ENCODE peak calls at places on chromosome 13, in nine cellular contexts. T is ovary, B is body of pancreas, R is breast epithelium, M is uterus, O is right lobe of liver, I is esophagus squamous epithelium, K is stomach, X is H1. L is an unnamed sample.

GRCh38 chr13:112996671-112997091 is 27.7 kb downstream of the MCF2L start:
- DNase-seq in T (no peak), B (no peak), R (no peak), M (no peak), O (no peak), I (no peak), K (peak; percentile 54), X (no peak), L (no peak)

GRCh38 chr13:75666646-75667351 is 30.7 kb downstream of the LMO7 start:
- DNase-seq in T (no peak), B (no peak), R (no peak), M (no peak), O (no peak), I (no peak), K (no peak), X (no peak), L (no peak)

GRCh38 chr13:99821741-99822140 is 149.8 kb downstream of the ZIC5 start:
- DNase-seq in T (no peak), B (no peak), R (no peak), M (no peak), O (no peak), I (no peak), K (no peak), X (no peak), L (no peak)

GRCh38 chr13:29497137-29497654 is 98.3 kb downstream of the SLC7A1 start:
- DNase-seq in T (peak; percentile 83), B (peak; percentile 40), R (no peak), M (no peak), O (no peak), I (no peak), K (no peak), X (no peak), L (peak; percentile 35)

GRCh38 chr13:41960700-41961697 is at the start of gene VWA8:
- DNase-seq in T (peak; percentile 88), B (peak; percentile 84), R (peak; percentile 75), M (peak; percentile 66), O (peak; percentile 86), I (no peak), K (peak; percentile 85), X (peak; percentile 92), L (peak; percentile 48)

GRCh38 chr13:30441304-30441703 is 19.0 kb downstream of the UBE2L5 start:
- DNase-seq in T (no peak), B (no peak), R (no peak), M (no peak), O (no peak), I (no peak), K (no peak), X (no peak), L (no peak)

GRCh38 chr13:24491853-24492252 is 20.7 kb downstream of the PARP4 start:
- DNase-seq in T (no peak), B (no peak), R (no peak), M (no peak), O (peak; percentile 49), I (no peak), K (no peak), X (no peak), L (no peak)

GRCh38 chr13:86757236-86757978 is 913.8 kb upstream of the SLITRK5 start:
- DNase-seq in T (no peak), B (no peak), R (no peak), M (no peak), O (no peak), I (no peak), K (no peak), X (peak; percentile 45), L (no peak)

GRCh38 chr13:75307370-75307984 is 174.5 kb downstream of the TBC1D4 start:
- DNase-seq in T (no peak), B (no peak), R (no peak), M (no peak), O (no peak), I (no peak), K (no peak), X (no peak), L (no peak)

GRCh38 chr13:105915451-105915850 is 620.0 kb downstream of the EFNB2 start:
- DNase-seq in T (no peak), B (no peak), R (no peak), M (no peak), O (no peak), I (no peak), K (no peak), X (no peak), L (no peak)

GRCh38 chr13:39779337-39780270 is 124.1 kb downstream of the COG6 start:
- DNase-seq in T (no peak), B (no peak), R (no peak), M (no peak), O (no peak), I (no peak), K (no peak), X (no peak), L (peak; percentile 21)

GRCh38 chr13:68428292-68428691 is 1198.2 kb upstream of the PCDH9 start:
- DNase-seq in T (no peak), B (no peak), R (no peak), M (no peak), O (no peak), I (no peak), K (no peak), X (no peak), L (no peak)

GRCh38 chr13:29935309-29935981 is 85.0 kb upstream of the UBL3 start:
- DNase-seq in T (no peak), B (no peak), R (no peak), M (no peak), O (no peak), I (no peak), K (peak; percentile 48), X (no peak), L (no peak)

GRCh38 chr13:110138700-110139036 is 168.3 kb downstream of the COL4A1 start:
- DNase-seq in T (no peak), B (no peak), R (no peak), M (no peak), O (no peak), I (no peak), K (no peak), X (no peak), L (no peak)

GRCh38 chr13:110136660-110137585 is 170.0 kb downstream of the COL4A1 start:
- DNase-seq in T (no peak), B (no peak), R (no peak), M (no peak), O (no peak), I (no peak), K (no peak), X (no peak), L (no peak)

GRCh38 chr13:110140099-110140498 is 166.9 kb downstream of the COL4A1 start:
- DNase-seq in T (no peak), B (no peak), R (no peak), M (no peak), O (no peak), I (no peak), K (no peak), X (no peak), L (no peak)

GRCh38 chr13:110137677-110138008 is 169.3 kb downstream of the COL4A1 start:
- DNase-seq in T (no peak), B (peak; percentile 45), R (no peak), M (no peak), O (peak; percentile 59), I (no peak), K (no peak), X (no peak), L (no peak)

GRCh38 chr13:110138009-110138699 is 168.8 kb downstream of the COL4A1 start:
- DNase-seq in T (peak; percentile 59), B (peak; percentile 56), R (no peak), M (peak; percentile 59), O (peak; percentile 79), I (no peak), K (peak; percentile 55), X (no peak), L (no peak)
- TF ChIP-seq POLR2A in T (no peak), B (no peak), R (no peak), M (no peak), O (peak; percentile 61), I (no peak), K (no peak), X (no peak), L (no peak)

DNA sequence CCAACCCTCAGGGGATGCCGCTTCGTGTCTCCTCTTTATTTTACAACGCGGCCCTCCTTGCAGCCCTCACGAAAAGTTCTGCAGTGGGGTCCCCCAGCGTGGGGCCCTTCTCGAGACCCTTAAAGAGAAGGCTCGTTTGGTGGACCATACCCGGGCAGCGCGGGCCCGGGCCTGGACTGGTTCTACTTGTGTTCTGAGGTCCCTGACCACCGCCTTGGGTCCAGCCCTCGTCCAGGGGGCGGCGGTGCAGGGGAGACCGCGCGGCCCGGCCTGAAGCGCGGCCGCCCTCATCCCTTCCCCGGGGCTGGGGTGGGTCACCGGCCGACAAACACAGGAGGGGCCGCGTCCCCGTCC is 400 bp upstream of the SERP2 start:
- DNase-seq in T (peak; percentile 47), B (no peak), R (no peak), M (no peak), O (no peak), I (no peak), K (no peak), X (peak; percentile 60), L (no peak)
- H3K4me3 ChIP-seq in T (peak overlapping the region; percentile 51), B (peak overlapping the region; percentile 22), R (peak overlapping the region; percentile 94), M (peak overlapping the region; percentile 45), O (peak overlapping the region; percentile 67), I (peak overlapping the region; percentile 77), K (peak overlapping the region; percentile 61), X (peak overlapping the region; percentile 63), L (peak overlapping the region; percentile 55)

DNA sequence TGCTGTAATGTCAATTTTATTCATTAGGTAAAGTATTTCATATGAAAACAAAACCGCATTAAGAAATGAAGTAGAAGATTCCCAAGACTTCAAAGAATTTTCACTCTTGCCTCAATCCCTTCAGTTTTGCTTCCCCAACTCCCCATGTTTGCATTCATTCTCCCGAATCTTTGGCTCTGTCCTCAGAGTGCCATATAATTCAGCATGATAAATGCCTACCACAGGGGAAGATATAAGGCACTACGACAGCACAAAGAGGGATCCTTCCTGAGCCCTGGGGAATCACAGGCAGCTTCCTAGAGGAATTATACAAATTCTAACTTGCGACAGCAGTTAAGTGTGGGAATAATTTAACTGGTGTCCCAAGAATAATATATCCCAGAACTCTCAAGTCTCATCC is 68.5 kb downstream of the TSC22D1 start:
- DNase-seq in T (no peak), B (no peak), R (no peak), M (no peak), O (no peak), I (no peak), K (no peak), X (no peak), L (no peak)
- H3K27ac ChIP-seq in T (no peak overlapping the region), B (no peak overlapping the region), R (no peak overlapping the region), M (no peak overlapping the region), O (no peak overlapping the region), I (no peak overlapping the region), K (no peak overlapping the region), X (no peak overlapping the region), L (no peak overlapping the region)

GRCh38 chr13:94712812-94713555 is 639 bp upstream of the SOX21 start:
- DNase-seq in T (peak; percentile 50), B (no peak), R (no peak), M (no peak), O (peak; percentile 56), I (no peak), K (peak; percentile 78), X (peak; percentile 76), L (no peak)
- TF ChIP-seq POLR2A in T (no peak), B (no peak), R (no peak), M (no peak), O (no peak), I (no peak), K (no peak), X (no peak), L (no peak)